ENCODE peak calls at places on chromosomes 5 and 9, in four cellular contexts. One of them, this sample, is unnamed.

GRCh38 chr9:98598861-98599260 is 109.9 kb downstream of the GABBR2 start:
- DNase-seq in mesendoderm: no peak
- DNase-seq in H1: no peak
- DNase-seq in H54: no peak
- DNase-seq in this sample: no peak

GRCh38 chr9:17082343-17082742 is 52.5 kb upstream of the CNTLN start:
- DNase-seq in mesendoderm: peak
- DNase-seq in H1: peak
- DNase-seq in H54: peak
- DNase-seq in this sample: no peak

GRCh38 chr9:91852801-91853347 is 97.2 kb downstream of the ROR2 start:
- DNase-seq in mesendoderm: no peak
- DNase-seq in H1: no peak
- DNase-seq in H54: no peak
- DNase-seq in this sample: no peak

GRCh38 chr5:17831279-17831678 is 197.0 kb downstream of the TAF11L14 start:
- DNase-seq in mesendoderm: no peak
- DNase-seq in H1: no peak
- DNase-seq in H54: no peak
- DNase-seq in this sample: no peak

GRCh38 chr5:14810941-14811573 is 60.5 kb downstream of the ANKH start:
- DNase-seq in mesendoderm: no peak
- DNase-seq in H1: no peak
- DNase-seq in H54: no peak
- DNase-seq in this sample: no peak

GRCh38 chr5:142864293-142865260 is 94.4 kb downstream of the ARHGAP26 start:
- DNase-seq in mesendoderm: peak
- DNase-seq in H1: no peak
- DNase-seq in H54: no peak
- DNase-seq in this sample: no peak

GRCh38 chr9:116417464-116417863 is 263.9 kb downstream of the PAPPA start:
- DNase-seq in mesendoderm: no peak
- DNase-seq in H1: no peak
- DNase-seq in H54: no peak
- DNase-seq in this sample: no peak

GRCh38 chr5:98041661-98042060 is 731.8 kb upstream of the RGMB start:
- DNase-seq in mesendoderm: no peak
- DNase-seq in H1: no peak
- DNase-seq in H54: no peak
- DNase-seq in this sample: no peak

GRCh38 chr5:179079165-179079987 is 19.2 kb downstream of the ZNF354C start:
- DNase-seq in mesendoderm: peak
- DNase-seq in H1: no peak
- DNase-seq in H54: no peak
- DNase-seq in this sample: no peak

GRCh38 chr5:103101079-103101732 is 18.7 kb downstream of the GIN1 start:
- DNase-seq in mesendoderm: no peak
- DNase-seq in H1: no peak
- DNase-seq in H54: no peak
- DNase-seq in this sample: no peak